ENCODE peak calls at places on chromosomes 13 and 19, in four cellular contexts. One of them, this sample, is unnamed.

GRCh38 chr13:41017744-41018582 is 1.2 kb downstream of the ELF1 start:
- DNase-seq in fibroblast of pulmonary artery: no peak
- DNase-seq in PC-3: peak; percentile 59
- DNase-seq in Peyer's patch: no peak
- DNase-seq in this sample: peak; percentile 66

GRCh38 chr13:27770809-27771208 is 21.5 kb upstream of the GSX1 start:
- DNase-seq in fibroblast of pulmonary artery: peak; percentile 23
- DNase-seq in Peyer's patch: peak; percentile 69
- DNase-seq in PC-3: peak; percentile 56
- DNase-seq in this sample: peak; percentile 81

GRCh38 chr13:31913459-31913858 is 118.1 kb upstream of the FRY start:
- DNase-seq in fibroblast of pulmonary artery: no peak
- DNase-seq in Peyer's patch: no peak
- DNase-seq in PC-3: no peak
- DNase-seq in this sample: no peak

GRCh38 chr19:49145485-49146407 is 9.4 kb downstream of the HRC start:
- DNase-seq in fibroblast of pulmonary artery: peak; percentile 78
- DNase-seq in PC-3: peak; percentile 74
- DNase-seq in Peyer's patch: peak; percentile 89
- DNase-seq in this sample: peak; percentile 68

GRCh38 chr13:62611343-62611742 is 1195.7 kb upstream of the PCDH20 start:
- DNase-seq in Peyer's patch: no peak
- DNase-seq in PC-3: no peak
- DNase-seq in fibroblast of pulmonary artery: no peak
- DNase-seq in this sample: no peak

GRCh38 chr13:32905063-32905863 is 111.0 kb upstream of the KL start:
- DNase-seq in fibroblast of pulmonary artery: no peak
- DNase-seq in PC-3: peak; percentile 20
- DNase-seq in Peyer's patch: no peak
- DNase-seq in this sample: peak; percentile 60

GRCh38 chr19:45646345-45646698 is 7.1 kb upstream of the EML2 start:
- DNase-seq in fibroblast of pulmonary artery: no peak
- DNase-seq in Peyer's patch: no peak
- DNase-seq in PC-3: no peak
- DNase-seq in this sample: no peak

GRCh38 chr19:7554565-7554964 is 19.0 kb downstream of the PNPLA6 start:
- DNase-seq in fibroblast of pulmonary artery: no peak
- DNase-seq in PC-3: no peak
- DNase-seq in Peyer's patch: no peak
- DNase-seq in this sample: no peak

GRCh38 chr19:56508282-56508778 is 675 bp downstream of the ZNF471 start:
- DNase-seq in Peyer's patch: no peak
- DNase-seq in PC-3: no peak
- DNase-seq in fibroblast of pulmonary artery: no peak
- DNase-seq in this sample: no peak

GRCh38 chr19:48963371-48964204 is 1.5 kb upstream of the FTL start:
- DNase-seq in fibroblast of pulmonary artery: peak; percentile 75
- DNase-seq in PC-3: peak; percentile 43
- DNase-seq in Peyer's patch: peak; percentile 92
- DNase-seq in this sample: peak; percentile 68

GRCh38 chr13:28655566-28655965 is 3.4 kb upstream of the POMP start:
- DNase-seq in PC-3: no peak
- DNase-seq in Peyer's patch: no peak
- DNase-seq in fibroblast of pulmonary artery: peak; percentile 60
- DNase-seq in this sample: peak; percentile 67

GRCh38 chr13:37207646-37208045 is 102.2 kb upstream of the CSNK1A1L start:
- DNase-seq in PC-3: no peak
- DNase-seq in Peyer's patch: no peak
- DNase-seq in fibroblast of pulmonary artery: peak; percentile 35
- DNase-seq in this sample: no peak

GRCh38 chr19:47413941-47414340 is 5.4 kb downstream of the MEIS3 start:
- DNase-seq in PC-3: no peak
- DNase-seq in fibroblast of pulmonary artery: no peak
- DNase-seq in Peyer's patch: no peak
- DNase-seq in this sample: no peak

GRCh38 chr13:44252938-44253337 is 120.7 kb upstream of the SERP2 start:
- DNase-seq in fibroblast of pulmonary artery: no peak
- DNase-seq in PC-3: no peak
- DNase-seq in Peyer's patch: no peak
- DNase-seq in this sample: no peak

GRCh38 chr13:114339779-114340534 is 25.7 kb downstream of the CHAMP1 start:
- DNase-seq in PC-3: peak; percentile 62
- DNase-seq in fibroblast of pulmonary artery: peak; percentile 54
- DNase-seq in Peyer's patch: peak; percentile 74
- DNase-seq in this sample: peak; percentile 51

GRCh38 chr13:40993119-40993518 is 26.0 kb downstream of the ELF1 start:
- DNase-seq in Peyer's patch: no peak
- DNase-seq in fibroblast of pulmonary artery: no peak
- DNase-seq in PC-3: no peak
- DNase-seq in this sample: no peak

DNA sequence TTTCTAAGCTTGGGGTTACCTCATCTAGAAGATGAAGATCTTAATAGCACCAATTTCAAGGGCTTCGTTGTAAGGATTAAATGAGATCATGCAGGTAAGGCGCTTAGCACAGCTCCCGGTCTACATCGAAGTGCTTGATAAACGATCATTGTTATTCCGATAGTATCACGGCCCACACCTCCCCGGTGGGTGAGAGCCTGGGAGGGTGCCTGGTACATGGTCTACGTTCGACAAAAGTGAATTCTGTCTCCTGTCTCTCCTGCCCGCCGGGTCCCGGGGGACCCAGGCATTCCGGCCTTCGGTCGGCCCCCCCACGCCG is 501 bp upstream of the MYH14 start:
- DNase-seq in PC-3: no peak
- DNase-seq in fibroblast of pulmonary artery: no peak
- DNase-seq in Peyer's patch: no peak
- DNase-seq in this sample: no peak
- H3K4me3 ChIP-seq in PC-3: peak overlapping the region; percentile 77
- H3K4me3 ChIP-seq in fibroblast of pulmonary artery: no peak overlapping the region
- H3K4me3 ChIP-seq in Peyer's patch: no peak overlapping the region
- H3K4me3 ChIP-seq in this sample: no peak overlapping the region

DNA sequence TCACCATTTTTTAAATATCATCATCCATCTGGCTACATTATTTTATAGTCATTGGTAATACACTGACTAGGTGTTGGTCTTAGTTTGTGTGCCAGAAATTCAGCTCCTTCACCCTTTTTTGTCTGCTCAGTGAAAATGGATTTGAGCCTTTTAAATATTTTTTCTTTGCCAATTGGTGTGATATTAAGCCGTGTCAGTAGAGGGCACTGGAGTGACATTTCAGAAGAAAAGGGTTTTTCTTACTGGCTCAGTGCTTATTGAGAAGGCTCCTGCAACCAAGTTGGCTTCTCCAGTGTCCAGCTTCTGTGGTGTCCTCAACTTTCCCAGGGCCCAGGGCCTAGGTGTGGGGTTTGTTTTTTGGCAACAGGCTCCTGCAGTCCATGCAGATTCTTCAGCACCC is 546.6 kb downstream of the DACH1 start:
- DNase-seq in Peyer's patch: no peak
- DNase-seq in PC-3: peak; percentile 38
- DNase-seq in fibroblast of pulmonary artery: peak; percentile 68
- DNase-seq in this sample: peak; percentile 38
- TF ChIP-seq CTCF in Peyer's patch: peak; percentile 63
- TF ChIP-seq CTCF in PC-3: peak; percentile 56
- TF ChIP-seq CTCF in fibroblast of pulmonary artery: peak; percentile 61
- TF ChIP-seq CTCF in this sample: peak; percentile 61

DNA sequence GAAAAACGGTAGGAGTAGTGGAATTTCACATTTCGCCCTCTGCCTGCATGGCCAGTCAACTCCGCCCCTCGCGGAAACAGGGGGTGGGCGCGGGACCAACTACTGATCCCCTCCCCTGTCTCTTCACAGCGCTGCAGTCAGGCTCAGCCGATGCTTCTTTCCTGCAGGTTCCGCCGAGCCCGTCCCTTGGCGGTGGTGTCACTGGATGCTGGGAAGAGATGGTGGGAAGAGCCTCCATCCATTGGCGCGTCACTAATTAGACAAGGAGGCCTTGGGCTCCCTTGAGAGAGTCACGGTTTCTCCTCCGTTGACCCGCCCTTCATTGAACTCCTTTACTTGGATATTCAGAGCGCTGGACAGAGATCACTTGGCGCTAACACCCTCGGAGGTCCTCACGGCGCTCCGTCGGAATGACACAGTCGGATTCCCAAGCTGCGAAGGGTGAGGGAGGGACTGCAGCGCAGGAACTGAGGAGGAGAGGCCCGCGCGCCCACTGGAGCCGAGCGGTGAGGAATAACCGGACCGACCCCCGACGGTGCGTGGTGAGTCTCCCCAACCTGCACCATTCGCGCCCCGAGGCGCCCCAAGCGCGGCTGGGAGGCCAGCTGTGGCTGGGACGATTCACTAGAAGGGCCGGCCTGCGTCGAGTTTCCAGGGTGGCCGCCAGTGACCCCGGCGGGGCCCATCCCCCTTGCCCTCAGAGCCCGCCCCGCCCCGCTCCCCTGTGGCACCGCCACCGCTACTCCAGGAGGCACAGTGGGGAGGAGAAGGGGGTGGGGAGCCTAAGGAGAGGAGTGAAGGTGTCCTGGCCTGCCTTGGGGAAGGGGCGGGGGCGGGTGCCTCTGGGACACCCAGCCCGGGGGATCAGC is 11.2 kb upstream of the CEACAM21 start:
- DNase-seq in Peyer's patch: no peak
- DNase-seq in fibroblast of pulmonary artery: peak; percentile 6
- DNase-seq in PC-3: no peak
- DNase-seq in this sample: no peak
- H3K4me3 ChIP-seq in Peyer's patch: peak overlapping the region; percentile 16
- H3K4me3 ChIP-seq in fibroblast of pulmonary artery: no peak overlapping the region
- H3K4me3 ChIP-seq in PC-3: no peak overlapping the region
- H3K4me3 ChIP-seq in this sample: no peak overlapping the region

GRCh38 chr13:99980201-99981114 is 1.1 kb upstream of the ZIC2 start:
- DNase-seq in Peyer's patch: peak; percentile 70
- DNase-seq in PC-3: peak; percentile 57
- DNase-seq in fibroblast of pulmonary artery: peak; percentile 64
- DNase-seq in this sample: peak; percentile 81
- TF ChIP-seq CTCF in Peyer's patch: no peak
- TF ChIP-seq CTCF in PC-3: no peak
- TF ChIP-seq CTCF in fibroblast of pulmonary artery: no peak
- TF ChIP-seq CTCF in this sample: no peak

GRCh38 chr19:11195681-11196080 is 1.7 kb downstream of the KANK2 start:
- DNase-seq in fibroblast of pulmonary artery: no peak
- DNase-seq in Peyer's patch: no peak
- DNase-seq in PC-3: no peak
- DNase-seq in this sample: no peak

GRCh38 chr19:11194173-11194572 is 3.2 kb downstream of the KANK2 start:
- DNase-seq in PC-3: no peak
- DNase-seq in Peyer's patch: no peak
- DNase-seq in fibroblast of pulmonary artery: no peak
- DNase-seq in this sample: no peak

GRCh38 chr19:11192957-11193939 is 4.1 kb downstream of the KANK2 start:
- DNase-seq in PC-3: no peak
- DNase-seq in fibroblast of pulmonary artery: no peak
- DNase-seq in Peyer's patch: peak; percentile 42
- DNase-seq in this sample: no peak

GRCh38 chr19:11195169-11195568 is 2.2 kb downstream of the KANK2 start:
- DNase-seq in Peyer's patch: no peak
- DNase-seq in PC-3: no peak
- DNase-seq in fibroblast of pulmonary artery: peak; percentile 47
- DNase-seq in this sample: no peak

DNA sequence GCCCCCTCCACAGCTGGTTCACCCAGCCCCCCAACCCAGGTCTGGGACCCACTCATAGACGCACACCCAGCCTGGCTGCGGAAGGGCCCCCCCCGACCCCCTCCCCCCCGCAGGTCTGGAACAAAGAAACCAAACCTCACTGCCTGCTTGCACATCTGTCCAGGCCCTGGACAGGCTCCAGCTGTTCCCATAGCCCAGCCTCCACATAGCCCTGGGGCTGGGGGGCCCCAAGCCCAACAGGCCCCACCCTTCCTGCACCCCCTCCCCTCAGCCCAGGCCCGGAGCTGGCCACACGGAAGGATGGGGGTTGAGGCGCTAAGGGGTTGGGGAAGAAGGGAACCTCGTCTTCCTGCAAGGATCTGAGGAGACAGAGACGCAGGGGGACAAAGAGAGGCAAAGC is 2.7 kb downstream of the KANK2 start:
- DNase-seq in Peyer's patch: no peak
- DNase-seq in PC-3: no peak
- DNase-seq in fibroblast of pulmonary artery: peak; percentile 45
- DNase-seq in this sample: no peak
- H3K4me3 ChIP-seq in Peyer's patch: peak overlapping the region; percentile 7
- H3K4me3 ChIP-seq in PC-3: no peak overlapping the region
- H3K4me3 ChIP-seq in fibroblast of pulmonary artery: peak overlapping the region; percentile 57
- H3K4me3 ChIP-seq in this sample: no peak overlapping the region

GRCh38 chr19:57888494-57889231 is at the start of gene ZNF814:
- DNase-seq in fibroblast of pulmonary artery: peak; percentile 91
- DNase-seq in PC-3: no peak
- DNase-seq in Peyer's patch: peak; percentile 96
- DNase-seq in this sample: peak; percentile 82
- TF ChIP-seq CTCF in fibroblast of pulmonary artery: peak; percentile 21
- TF ChIP-seq CTCF in PC-3: peak; percentile 33
- TF ChIP-seq CTCF in Peyer's patch: peak; percentile 52
- TF ChIP-seq CTCF in this sample: peak; percentile 42

DNA sequence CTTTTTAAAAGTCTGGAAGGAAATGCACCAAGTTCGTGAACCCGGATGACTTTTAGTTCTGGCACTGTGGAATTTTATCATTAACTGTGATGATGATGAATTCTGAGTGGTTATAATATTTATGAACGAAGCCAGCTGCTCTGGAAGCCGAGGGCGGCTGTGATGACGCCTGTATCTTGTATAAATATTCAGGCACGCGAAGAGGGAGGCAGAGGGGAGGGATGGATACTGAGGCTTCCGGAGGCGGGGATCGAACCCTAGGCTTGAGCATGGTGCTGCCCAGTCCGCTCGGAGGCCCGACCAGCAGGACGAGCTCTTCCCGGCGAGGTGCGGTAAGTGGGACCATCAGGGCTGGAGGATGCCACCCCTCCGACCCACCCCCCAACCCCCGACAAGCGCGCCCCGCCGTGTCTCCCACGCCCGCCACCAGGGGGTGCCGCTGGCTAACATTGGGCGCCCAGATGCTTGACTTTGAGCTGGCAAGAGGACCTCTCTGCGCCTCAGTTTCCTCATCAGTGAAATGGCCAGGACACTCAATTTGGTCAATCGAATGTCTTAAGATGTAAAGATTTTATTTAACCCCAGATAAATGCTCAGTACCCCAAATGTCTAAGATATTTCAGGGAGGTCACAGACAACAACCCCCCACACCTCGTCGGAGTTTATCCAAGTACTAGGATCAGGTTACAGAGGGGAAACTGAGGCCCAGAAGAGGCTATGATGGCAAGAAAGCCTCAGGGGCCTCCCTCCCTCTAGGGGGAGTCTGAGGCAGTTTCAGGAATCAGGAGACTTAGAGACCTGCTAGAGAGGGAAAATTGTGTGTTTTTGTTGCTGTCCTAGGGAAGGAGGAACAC is 4.5 kb upstream of the RAB3A start:
- DNase-seq in PC-3: peak; percentile 44
- DNase-seq in fibroblast of pulmonary artery: peak; percentile 84
- DNase-seq in Peyer's patch: peak; percentile 67
- DNase-seq in this sample: no peak
- H3K4me3 ChIP-seq in PC-3: peak overlapping the region; percentile 35
- H3K4me3 ChIP-seq in fibroblast of pulmonary artery: no peak overlapping the region
- H3K4me3 ChIP-seq in Peyer's patch: no peak overlapping the region
- H3K4me3 ChIP-seq in this sample: no peak overlapping the region